ENCODE peak calls at places on chromosome 20, in four cellular contexts. One of them, this sample, is unnamed.

GRCh38 chr20:17298169-17298568 is 71.3 kb downstream of the PCSK2 start:
- DNase-seq in neural progenitor cell: no peak
- DNase-seq in hepatocyte: no peak
- DNase-seq in lung: no peak
- DNase-seq in this sample: no peak

GRCh38 chr20:45338121-45339030 is 9.8 kb downstream of the SDC4 start:
- DNase-seq in neural progenitor cell: no peak
- DNase-seq in hepatocyte: peak; percentile 28
- DNase-seq in lung: no peak
- DNase-seq in this sample: no peak

GRCh38 chr20:19757973-19758887 is at the start of gene RIN2:
- DNase-seq in neural progenitor cell: peak; percentile 98
- DNase-seq in hepatocyte: peak; percentile 98
- DNase-seq in lung: peak; percentile 90
- DNase-seq in this sample: peak; percentile 8

GRCh38 chr20:47727909-47728361 is 57.3 kb downstream of the SULF2 start:
- DNase-seq in neural progenitor cell: no peak
- DNase-seq in hepatocyte: no peak
- DNase-seq in lung: no peak
- DNase-seq in this sample: no peak

GRCh38 chr20:8126190-8126589 is 5.9 kb upstream of the PLCB1 start:
- DNase-seq in neural progenitor cell: no peak
- DNase-seq in hepatocyte: no peak
- DNase-seq in lung: no peak
- DNase-seq in this sample: no peak

GRCh38 chr20:6744805-6745204 is 22.7 kb upstream of the BMP2 start:
- DNase-seq in neural progenitor cell: no peak
- DNase-seq in hepatocyte: peak; percentile 31
- DNase-seq in lung: no peak
- DNase-seq in this sample: no peak

GRCh38 chr20:36181934-36182603 is 27.5 kb downstream of the EPB41L1 start:
- DNase-seq in neural progenitor cell: no peak
- DNase-seq in hepatocyte: no peak
- DNase-seq in lung: no peak
- DNase-seq in this sample: no peak

GRCh38 chr20:51142448-51142847 is 119.5 kb upstream of the KCNG1 start:
- DNase-seq in neural progenitor cell: no peak
- DNase-seq in hepatocyte: no peak
- DNase-seq in lung: no peak
- DNase-seq in this sample: no peak

GRCh38 chr20:9978395-9979004 is 56.3 kb upstream of the ANKEF1 start:
- DNase-seq in neural progenitor cell: peak; percentile 80
- DNase-seq in hepatocyte: peak; percentile 86
- DNase-seq in lung: no peak
- DNase-seq in this sample: peak; percentile 45

GRCh38 chr20:47067776-47068175 is 173.1 kb downstream of the EYA2 start:
- DNase-seq in neural progenitor cell: no peak
- DNase-seq in hepatocyte: no peak
- DNase-seq in lung: no peak
- DNase-seq in this sample: no peak

GRCh38 chr20:3163099-3164042 is 3.7 kb upstream of the FASTKD5 start:
- DNase-seq in neural progenitor cell: no peak
- DNase-seq in hepatocyte: no peak
- DNase-seq in lung: no peak
- DNase-seq in this sample: no peak

GRCh38 chr20:57849126-57849867 is 139.5 kb upstream of the PMEPA1 start:
- DNase-seq in neural progenitor cell: no peak
- DNase-seq in hepatocyte: no peak
- DNase-seq in lung: no peak
- DNase-seq in this sample: no peak

GRCh38 chr20:6632187-6632586 is 135.3 kb upstream of the BMP2 start:
- DNase-seq in neural progenitor cell: no peak
- DNase-seq in hepatocyte: peak; percentile 66
- DNase-seq in lung: no peak
- DNase-seq in this sample: peak; percentile 52

GRCh38 chr20:63735859-63736718 is at the start of gene LIME1:
- DNase-seq in neural progenitor cell: no peak
- DNase-seq in hepatocyte: peak; percentile 14
- DNase-seq in lung: no peak
- DNase-seq in this sample: no peak

GRCh38 chr20:62595491-62595890 is 46.8 kb upstream of the SLCO4A1 start:
- DNase-seq in neural progenitor cell: no peak
- DNase-seq in hepatocyte: peak; percentile 38
- DNase-seq in lung: peak; percentile 46
- DNase-seq in this sample: no peak

GRCh38 chr20:20083796-20084195 is 31.5 kb downstream of the CFAP61 start:
- DNase-seq in neural progenitor cell: peak; percentile 58
- DNase-seq in hepatocyte: peak; percentile 54
- DNase-seq in lung: no peak
- DNase-seq in this sample: no peak

GRCh38 chr20:39602649-39603048 is 640.5 kb downstream of the DHX35 start:
- DNase-seq in neural progenitor cell: no peak
- DNase-seq in hepatocyte: no peak
- DNase-seq in lung: no peak
- DNase-seq in this sample: no peak

GRCh38 chr20:40713508-40713907 is 24.5 kb upstream of the MAFB start:
- DNase-seq in neural progenitor cell: no peak
- DNase-seq in hepatocyte: no peak
- DNase-seq in lung: no peak
- DNase-seq in this sample: no peak

GRCh38 chr20:35788796-35789195 is 17.0 kb downstream of the PHF20 start:
- DNase-seq in neural progenitor cell: no peak
- DNase-seq in hepatocyte: no peak
- DNase-seq in lung: no peak
- DNase-seq in this sample: no peak

GRCh38 chr20:50378170-50379000 is 131.8 kb upstream of the PTPN1 start:
- DNase-seq in neural progenitor cell: no peak
- DNase-seq in hepatocyte: no peak
- DNase-seq in lung: no peak
- DNase-seq in this sample: no peak

GRCh38 chr20:10758446-10758845 is 84.6 kb upstream of the JAG1 start:
- DNase-seq in neural progenitor cell: no peak
- DNase-seq in hepatocyte: no peak
- DNase-seq in lung: no peak
- DNase-seq in this sample: no peak

GRCh38 chr20:4962257-4962855 is 39.0 kb downstream of the SLC23A2 start:
- DNase-seq in neural progenitor cell: no peak
- DNase-seq in hepatocyte: no peak
- DNase-seq in lung: no peak
- DNase-seq in this sample: no peak

GRCh38 chr20:38043512-38044300 is 10.2 kb downstream of the RPRD1B start:
- DNase-seq in neural progenitor cell: no peak
- DNase-seq in hepatocyte: peak; percentile 32
- DNase-seq in lung: no peak
- DNase-seq in this sample: no peak

GRCh38 chr20:56595746-56596478 is 33.2 kb upstream of the TFAP2C start:
- DNase-seq in neural progenitor cell: peak; percentile 17
- DNase-seq in hepatocyte: no peak
- DNase-seq in lung: no peak
- DNase-seq in this sample: no peak

GRCh38 chr20:47173596-47174216 is 182.8 kb downstream of the ZMYND8 start:
- DNase-seq in neural progenitor cell: no peak
- DNase-seq in hepatocyte: no peak
- DNase-seq in lung: no peak
- DNase-seq in this sample: no peak

GRCh38 chr20:17681741-17682102 is 320 bp downstream of the RRBP1 start:
- DNase-seq in neural progenitor cell: no peak
- DNase-seq in hepatocyte: no peak
- DNase-seq in lung: no peak
- DNase-seq in this sample: peak; percentile 25

GRCh38 chr20:18056174-18057105 is 1.3 kb downstream of the OVOL2 start:
- DNase-seq in neural progenitor cell: peak; percentile 70
- DNase-seq in hepatocyte: peak; percentile 57
- DNase-seq in lung: peak; percentile 31
- DNase-seq in this sample: no peak

GRCh38 chr20:63920226-63920625 is 25.3 kb downstream of the DNAJC5 start:
- DNase-seq in neural progenitor cell: no peak
- DNase-seq in hepatocyte: no peak
- DNase-seq in lung: no peak
- DNase-seq in this sample: no peak

DNA sequence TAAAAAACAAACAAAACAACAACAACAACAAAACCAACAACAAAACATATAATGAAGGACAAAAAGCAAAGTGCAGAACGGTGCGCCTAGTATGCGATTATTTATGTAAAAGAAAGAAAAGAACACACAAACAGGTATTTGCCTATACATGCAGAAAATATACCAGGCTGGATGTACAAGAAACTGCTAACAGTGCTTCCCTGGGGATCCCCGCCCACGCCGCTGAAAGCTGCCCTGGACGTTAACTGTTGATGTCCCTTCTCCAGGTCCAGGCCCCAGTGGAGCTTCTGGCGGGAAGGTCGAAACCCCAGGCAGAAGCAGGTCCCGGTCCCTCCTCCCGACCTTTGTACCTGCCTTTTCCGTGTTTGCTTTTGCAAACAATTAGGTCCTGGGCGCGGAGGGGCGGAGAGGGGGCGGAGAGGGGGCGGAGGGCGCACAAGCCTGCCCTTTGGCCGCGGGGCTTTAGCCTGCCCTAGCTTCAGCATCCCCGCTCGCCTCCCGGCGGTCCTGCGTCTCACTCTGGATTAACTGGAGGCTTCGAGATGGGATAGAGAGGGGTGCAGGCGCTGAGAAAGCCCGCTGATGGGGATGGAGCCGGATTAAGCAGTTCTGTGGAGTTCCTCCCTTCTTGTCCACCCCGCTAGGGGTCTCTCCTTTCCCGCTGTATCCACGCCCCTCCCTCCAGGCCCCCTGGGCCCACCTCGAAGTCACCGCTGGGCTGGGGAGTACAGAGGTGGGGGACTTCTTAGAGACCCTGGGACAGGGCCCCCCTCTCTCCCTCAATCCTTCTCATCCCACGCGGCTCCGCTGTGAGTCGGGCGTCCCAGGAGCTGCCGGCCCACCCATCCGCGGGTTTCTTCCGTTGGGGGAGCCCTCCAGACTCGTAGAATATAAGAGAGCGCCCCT is 8.2 kb upstream of the AHCY start:
- DNase-seq in neural progenitor cell: peak; percentile 83
- DNase-seq in hepatocyte: peak; percentile 86
- DNase-seq in lung: no peak
- DNase-seq in this sample: peak; percentile 48
- H3K4me3 ChIP-seq in neural progenitor cell: peak overlapping the region; percentile 49
- H3K4me3 ChIP-seq in hepatocyte: peak overlapping the region; percentile 25
- H3K4me3 ChIP-seq in lung: no peak overlapping the region
- H3K4me3 ChIP-seq in this sample: peak overlapping the region; percentile 53

DNA sequence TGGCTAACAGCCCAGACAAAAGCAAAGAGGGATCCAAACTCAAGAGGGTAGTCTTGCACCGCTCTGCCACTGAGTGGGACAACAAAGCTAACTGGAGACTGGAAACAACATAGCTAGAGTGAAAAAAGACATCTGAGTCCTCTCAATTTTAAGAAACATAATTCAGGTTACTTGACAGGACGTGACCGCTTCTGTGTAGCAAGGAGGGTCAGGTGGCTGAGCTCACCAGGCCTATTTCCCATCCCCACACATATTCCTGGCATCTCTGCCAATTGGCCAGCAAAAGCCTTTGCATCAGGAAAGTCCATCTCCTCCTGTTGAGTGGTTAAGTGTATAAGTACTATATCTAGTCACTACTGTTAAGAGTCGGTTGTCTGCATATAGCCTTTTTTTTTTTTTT is 25.3 kb upstream of the TBC1D20 start:
- DNase-seq in neural progenitor cell: no peak
- DNase-seq in hepatocyte: no peak
- DNase-seq in lung: no peak
- DNase-seq in this sample: no peak
- TF ChIP-seq CTCF in neural progenitor cell: no peak
- TF ChIP-seq CTCF in hepatocyte: no peak
- TF ChIP-seq CTCF in lung: no peak
- TF ChIP-seq CTCF in this sample: no peak

GRCh38 chr20:15887387-15887786 is 685.9 kb downstream of the KIF16B start:
- DNase-seq in neural progenitor cell: no peak
- DNase-seq in hepatocyte: no peak
- DNase-seq in lung: no peak
- DNase-seq in this sample: no peak
- H3K4me1 ChIP-seq in neural progenitor cell: no peaks in the 10 kb centered on the region
- H3K4me1 ChIP-seq in hepatocyte: no peaks in the 10 kb centered on the region
- H3K4me1 ChIP-seq in lung: no peaks in the 10 kb centered on the region
- H3K4me1 ChIP-seq in this sample: peaks cover 10% of the 10 kb centered on the region

GRCh38 chr20:44248420-44248759 is 1.3 kb downstream of the GDAP1L1 start:
- DNase-seq in neural progenitor cell: no peak
- DNase-seq in hepatocyte: no peak
- DNase-seq in lung: no peak
- DNase-seq in this sample: no peak

GRCh38 chr20:44247131-44247571 is at the start of gene GDAP1L1:
- DNase-seq in neural progenitor cell: peak; percentile 77
- DNase-seq in hepatocyte: peak; percentile 53
- DNase-seq in lung: no peak
- DNase-seq in this sample: peak; percentile 86

GRCh38 chr20:44251284-44251683 is 4.2 kb downstream of the GDAP1L1 start:
- DNase-seq in neural progenitor cell: no peak
- DNase-seq in hepatocyte: no peak
- DNase-seq in lung: no peak
- DNase-seq in this sample: no peak

GRCh38 chr20:44245977-44246376 is 1.1 kb upstream of the GDAP1L1 start:
- DNase-seq in neural progenitor cell: no peak
- DNase-seq in hepatocyte: no peak
- DNase-seq in lung: no peak
- DNase-seq in this sample: no peak

GRCh38 chr20:44247676-44248419 is 740 bp downstream of the GDAP1L1 start:
- DNase-seq in neural progenitor cell: peak; percentile 94
- DNase-seq in hepatocyte: peak; percentile 78
- DNase-seq in lung: no peak
- DNase-seq in this sample: peak; percentile 25
- H3K4me3 ChIP-seq in neural progenitor cell: peak overlapping the region; percentile 59
- H3K4me3 ChIP-seq in hepatocyte: no peak overlapping the region
- H3K4me3 ChIP-seq in lung: no peak overlapping the region
- H3K4me3 ChIP-seq in this sample: peak overlapping the region; percentile 92

GRCh38 chr20:1477896-1478490 is 11.3 kb upstream of the NSFL1C start:
- DNase-seq in neural progenitor cell: no peak
- DNase-seq in hepatocyte: no peak
- DNase-seq in lung: no peak
- DNase-seq in this sample: no peak
- TF ChIP-seq CTCF in neural progenitor cell: no peak
- TF ChIP-seq CTCF in hepatocyte: no peak
- TF ChIP-seq CTCF in lung: no peak
- TF ChIP-seq CTCF in this sample: no peak

DNA sequence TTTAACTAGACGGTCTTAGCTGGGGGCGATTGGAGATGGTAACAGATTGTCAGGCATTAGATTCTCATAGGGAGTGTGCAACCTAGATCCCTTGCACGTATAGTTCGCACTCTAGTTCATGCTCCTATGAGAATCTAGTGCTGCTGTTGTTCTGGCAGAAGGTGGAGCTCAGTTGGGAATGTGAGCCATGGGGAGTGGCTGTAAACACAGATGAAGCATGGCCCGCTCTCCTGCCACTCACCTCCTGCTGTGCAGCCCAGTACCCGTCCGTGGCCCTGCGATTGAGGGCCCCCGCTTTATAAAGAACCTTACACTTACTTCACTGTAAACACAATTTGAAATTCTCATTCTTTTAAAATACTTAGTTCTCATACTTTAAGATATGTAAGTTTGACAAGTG is 339.4 kb downstream of the CDH26 start:
- DNase-seq in neural progenitor cell: no peak
- DNase-seq in hepatocyte: no peak
- DNase-seq in lung: no peak
- DNase-seq in this sample: no peak
- H3K4me1 ChIP-seq in neural progenitor cell: no peaks in the 10 kb centered on the region
- H3K4me1 ChIP-seq in hepatocyte: no peaks in the 10 kb centered on the region
- H3K4me1 ChIP-seq in lung: no peaks in the 10 kb centered on the region
- H3K4me1 ChIP-seq in this sample: no peaks in the 10 kb centered on the region

GRCh38 chr20:59938696-59939051 is 1.4 kb downstream of the PPP1R3D start:
- DNase-seq in neural progenitor cell: no peak
- DNase-seq in hepatocyte: no peak
- DNase-seq in lung: no peak
- DNase-seq in this sample: no peak
- H3K4me3 ChIP-seq in neural progenitor cell: no peak overlapping the region
- H3K4me3 ChIP-seq in hepatocyte: no peak overlapping the region
- H3K4me3 ChIP-seq in lung: no peak overlapping the region
- H3K4me3 ChIP-seq in this sample: no peak overlapping the region

This sample was measured in BE2C.